ENCODE peak calls at places on chromosomes 2 and 18, in ten cellular contexts. X is fibroblast of the aortic adventitia; I is CD4-positive, alpha-beta memory T cell; Z is MM.1S; B is ELR; F is foreskin fibroblast; T is GM12864; V is astrocyte of the spinal cord; W is RPMI7951; R is AG09319. K is an unnamed sample.

GRCh38 chr2:218040883-218041282 is 28.2 kb upstream of the RUFY4 start:
- DNase-seq in X (no peak), Z (no peak), W (no peak), V (no peak), B (no peak), T (no peak), R (no peak), I (no peak), F (no peak), K (no peak)

GRCh38 chr2:181798022-181798421 is 93.5 kb upstream of the ITPRID2 start:
- DNase-seq in I (no peak), W (peak; percentile 23), R (no peak), X (no peak), F (peak; percentile 29), V (no peak), T (no peak), B (no peak), Z (no peak), K (no peak)

GRCh38 chr18:61348230-61348629 is 15.0 kb downstream of the CDH20 start:
- DNase-seq in X (no peak), Z (no peak), R (no peak), W (no peak), V (no peak), B (no peak), I (no peak), T (no peak), F (no peak), K (no peak)

GRCh38 chr2:234597576-234597861 is 100.6 kb upstream of the ARL4C start:
- DNase-seq in B (no peak), W (no peak), F (no peak), R (no peak), X (no peak), I (no peak), Z (no peak), T (no peak), V (no peak), K (no peak)

GRCh38 chr2:217878865-217879595 is 123.8 kb downstream of the TNS1 start:
- DNase-seq in R (no peak), X (no peak), V (no peak), W (no peak), F (no peak), Z (no peak), T (no peak), I (no peak), B (no peak), K (no peak)

GRCh38 chr2:102301867-102302362 is 9.4 kb upstream of the IL1RL1 start:
- DNase-seq in B (peak; percentile 55), V (no peak), R (no peak), T (peak; percentile 33), X (peak; percentile 46), Z (peak; percentile 28), I (peak; percentile 53), W (peak; percentile 9), F (no peak), K (no peak)

GRCh38 chr2:221422516-221423211 is 149.4 kb downstream of the EPHA4 start:
- DNase-seq in V (peak; percentile 32), F (no peak), R (no peak), T (no peak), W (no peak), Z (no peak), B (peak; percentile 4), I (no peak), X (peak; percentile 49), K (no peak)

GRCh38 chr2:85754313-85755095 is 713 bp downstream of the ATOH8 start:
- DNase-seq in W (peak; percentile 73), Z (peak; percentile 15), T (no peak), I (peak; percentile 36), F (peak; percentile 71), X (peak; percentile 56), R (no peak), V (peak; percentile 64), B (peak; percentile 74), K (no peak)

GRCh38 chr2:65367517-65367916 is 64.9 kb downstream of the SPRED2 start:
- DNase-seq in X (peak; percentile 97), R (peak; percentile 90), W (peak; percentile 100), F (peak; percentile 99), B (peak; percentile 99), I (no peak), T (no peak), Z (no peak), V (peak; percentile 96), K (peak; percentile 96)

GRCh38 chr18:65477450-65477849 is 273.4 kb upstream of the CDH7 start:
- DNase-seq in F (no peak), R (no peak), W (no peak), T (no peak), V (no peak), Z (no peak), B (no peak), X (no peak), I (no peak), K (no peak)

GRCh38 chr18:905307-905947 is 756 bp downstream of the ADCYAP1 start:
- DNase-seq in R (no peak), Z (no peak), W (no peak), T (no peak), X (no peak), I (no peak), F (no peak), B (no peak), V (no peak), K (no peak)

GRCh38 chr2:200416878-200417277 is 93.0 kb downstream of the KCTD18 start:
- DNase-seq in T (no peak), B (no peak), W (no peak), I (no peak), Z (no peak), R (no peak), X (no peak), V (no peak), F (no peak), K (no peak)

GRCh38 chr2:25790074-25790473 is 88.2 kb downstream of the ASXL2 start:
- DNase-seq in V (no peak), F (no peak), I (no peak), B (no peak), W (no peak), T (no peak), X (no peak), Z (no peak), R (no peak), K (no peak)

GRCh38 chr2:33812707-33813106 is 213.6 kb upstream of the FAM98A start:
- DNase-seq in F (no peak), R (no peak), Z (no peak), B (peak; percentile 3), I (no peak), X (no peak), W (peak; percentile 48), T (no peak), V (no peak), K (no peak)

GRCh38 chr2:156322103-156322671 is 10.3 kb downstream of the NR4A2 start:
- DNase-seq in X (peak; percentile 1), I (no peak), V (no peak), B (no peak), F (no peak), Z (no peak), R (no peak), W (no peak), T (no peak), K (no peak)

GRCh38 chr2:197877038-197877437 is 72.6 kb downstream of the PLCL1 start:
- DNase-seq in I (no peak), R (no peak), F (no peak), W (no peak), X (no peak), T (no peak), B (peak; percentile 23), Z (no peak), V (no peak), K (no peak)

GRCh38 chr18:62611395-62612241 is 88.8 kb downstream of the ZCCHC2 start:
- DNase-seq in V (peak; percentile 1), X (no peak), B (no peak), F (no peak), W (no peak), Z (no peak), I (no peak), T (no peak), R (no peak), K (no peak)

GRCh38 chr18:66867653-66868052 is 263.8 kb upstream of the CDH19 start:
- DNase-seq in I (no peak), T (no peak), R (no peak), W (no peak), V (peak; percentile 17), F (no peak), B (peak; percentile 28), X (no peak), Z (peak; percentile 9), K (no peak)

GRCh38 chr2:236639461-236639860 is 69.8 kb downstream of the ACKR3 start:
- DNase-seq in T (no peak), V (no peak), I (no peak), W (no peak), Z (no peak), R (no peak), X (no peak), F (no peak), B (no peak), K (no peak)

GRCh38 chr2:23571527-23572295 is 186.7 kb downstream of the KLHL29 start:
- DNase-seq in B (no peak), T (no peak), V (no peak), W (no peak), Z (no peak), I (no peak), X (no peak), R (no peak), F (no peak), K (no peak)

K was measured in HFF-Myc.